ENCODE peak calls at places on chromosomes 3 and 15, in four cellular contexts. A is K562, F is H1, E is HepG2. Z is an unnamed sample.

GRCh38 chr3:56980798-56981390 is 79.6 kb upstream of the SPATA12 start:
- DNase-seq in E (no peak), A (no peak), F (no peak), Z (peak)

GRCh38 chr15:67855842-67856241 is 16.0 kb upstream of the RNU6-1 start:
- DNase-seq in A (no peak), E (no peak), F (no peak), Z (no peak)

GRCh38 chr3:38140326-38141172 is 2.1 kb downstream of the MYD88 start:
- DNase-seq in F (peak), E (no peak), A (no peak), Z (no peak)

GRCh38 chr3:183477801-183478456 is 49.5 kb upstream of the MCF2L2 start:
- DNase-seq in E (no peak), A (no peak), F (no peak), Z (no peak)

GRCh38 chr3:184361532-184361931 is at the start of the genes CLCN2 and POLR2H:
- DNase-seq in A (peak), E (peak), F (peak), Z (no peak)

GRCh38 chr3:27721717-27722564 is at the start of gene EOMES:
- DNase-seq in F (peak), A (no peak), E (peak), Z (peak)

GRCh38 chr3:53230041-53230621 is 25.7 kb downstream of the TKT start:
- DNase-seq in A (no peak), F (no peak), E (no peak), Z (no peak)

GRCh38 chr15:91216000-91216399 is 115.9 kb downstream of the SV2B start:
- DNase-seq in F (no peak), A (no peak), E (no peak), Z (no peak)

GRCh38 chr15:94098877-94099606 is 132.3 kb upstream of the MCTP2 start:
- DNase-seq in A (no peak), E (no peak), F (no peak), Z (no peak)

GRCh38 chr3:60192297-60193114 is 1058.7 kb downstream of the FHIT start:
- DNase-seq in A (no peak), E (no peak), F (no peak), Z (no peak)

GRCh38 chr3:178445139-178445538 is 91.1 kb upstream of the KCNMB2 start:
- DNase-seq in E (no peak), F (no peak), A (no peak), Z (no peak)

GRCh38 chr3:132006605-132007204 is 28.1 kb downstream of the CPNE4 start:
- DNase-seq in A (peak), E (peak), F (peak), Z (peak)

GRCh38 chr3:45688194-45688881 is 858 bp upstream of the SACM1L start:
- DNase-seq in F (peak), A (peak), E (peak), Z (no peak)

GRCh38 chr3:13642597-13642996 is 93.7 kb downstream of the FBLN2 start:
- DNase-seq in A (no peak), E (no peak), F (no peak), Z (no peak)

GRCh38 chr3:172002512-172003078 is 36.8 kb upstream of the FNDC3B start:
- DNase-seq in F (no peak), A (no peak), E (no peak), Z (no peak)

GRCh38 chr15:30649952-30650929 is 24.3 kb downstream of the ARHGAP11B start:
- DNase-seq in F (no peak), E (no peak), A (no peak), Z (no peak)

GRCh38 chr3:152737021-152737908 is 97.7 kb upstream of the P2RY1 start:
- DNase-seq in E (no peak), F (no peak), A (no peak), Z (peak)

GRCh38 chr15:33026614-33027013 is 167.9 kb downstream of the FMN1 start:
- DNase-seq in F (no peak), E (no peak), A (no peak), Z (no peak)

GRCh38 chr15:51335538-51335961 is 2.8 kb downstream of the CYP19A1 start:
- DNase-seq in A (no peak), E (no peak), F (no peak), Z (no peak)

GRCh38 chr15:90322531-90322930 is 29.6 kb upstream of the ZNF774 start:
- DNase-seq in A (no peak), F (no peak), E (no peak), Z (no peak)

GRCh38 chr3:152037953-152038352 is 164.5 kb downstream of the SUCNR1 start:
- DNase-seq in A (no peak), F (no peak), E (no peak), Z (no peak)

GRCh38 chr15:43794269-43795037 is 2.3 kb downstream of the SERF2 start:
- DNase-seq in F (no peak), A (no peak), E (no peak), Z (no peak)

GRCh38 chr15:43484455-43484854 is 8.5 kb downstream of the TP53BP1 start:
- DNase-seq in A (no peak), E (no peak), F (no peak), Z (no peak)

GRCh38 chr3:191721390-191721801 is 260.4 kb downstream of the PYDC2 start:
- DNase-seq in A (no peak), F (no peak), E (peak), Z (no peak)

GRCh38 chr3:4999626-5000184 is 20.5 kb downstream of the BHLHE40 start:
- DNase-seq in A (peak), F (no peak), E (no peak), Z (no peak)

GRCh38 chr3:71694358-71694999 is 30.7 kb downstream of the EIF4E3 start:
- DNase-seq in E (no peak), F (no peak), A (no peak), Z (no peak)

GRCh38 chr3:39272191-39272590 is 7.6 kb downstream of the CX3CR1 start:
- DNase-seq in A (no peak), E (no peak), F (no peak), Z (no peak)

GRCh38 chr3:192869131-192870027 is 48.3 kb downstream of the MB21D2 start:
- DNase-seq in F (no peak), A (no peak), E (no peak), Z (no peak)

GRCh38 chr3:4848176-4848575 is 131.1 kb upstream of the BHLHE40 start:
- DNase-seq in A (no peak), F (no peak), E (no peak), Z (no peak)

GRCh38 chr3:38650248-38650940 is 907 bp upstream of the SCN5A start:
- DNase-seq in E (no peak), A (no peak), F (peak), Z (no peak)

GRCh38 chr3:192687488-192688152 is 39.7 kb downstream of the FGF12 start:
- DNase-seq in E (no peak), A (no peak), F (no peak), Z (no peak)

GRCh38 chr15:59791646-59792208 is 102.6 kb upstream of the BNIP2 start:
- DNase-seq in E (no peak), F (no peak), A (no peak), Z (no peak)

GRCh38 chr3:28973621-28974020 is 307.2 kb upstream of the RBMS3 start:
- DNase-seq in F (no peak), A (no peak), E (no peak), Z (no peak)

GRCh38 chr15:65916664-65917406 is 47.5 kb downstream of the RAB11A start:
- DNase-seq in A (peak), E (peak), F (peak), Z (no peak)

GRCh38 chr15:47360296-47360695 is 357.0 kb upstream of the SEMA6D start:
- DNase-seq in A (no peak), E (no peak), F (no peak), Z (no peak)

GRCh38 chr15:67746022-67746421 is 79.3 kb upstream of the SKOR1 start:
- DNase-seq in F (no peak), A (no peak), E (no peak), Z (no peak)

GRCh38 chr3:66971891-66972551 is 26.1 kb upstream of the KBTBD8 start:
- DNase-seq in F (peak), E (peak), A (peak), Z (peak)

GRCh38 chr15:56207711-56208110 is 36.0 kb downstream of the RFX7 start:
- DNase-seq in F (no peak), A (no peak), E (no peak), Z (no peak)

DNA sequence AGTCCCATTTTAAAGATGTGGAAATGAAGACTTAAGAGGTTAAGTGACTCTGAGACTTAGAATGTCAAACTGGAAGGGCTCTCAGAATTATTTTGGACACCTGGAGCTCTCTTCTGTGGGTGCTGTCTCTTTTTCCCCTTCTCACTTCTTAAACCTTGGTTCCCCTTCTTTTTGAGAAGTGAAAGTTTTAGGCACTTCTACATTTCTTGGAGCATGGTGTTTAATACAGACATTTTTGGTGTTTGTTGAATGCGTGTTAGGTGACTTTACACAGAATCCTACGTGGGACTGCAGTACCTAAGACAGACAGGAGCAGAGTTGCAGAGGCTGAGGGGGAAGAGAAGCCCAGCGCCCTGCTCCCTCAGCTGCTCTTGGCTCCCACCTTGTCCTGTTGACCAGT is 133.3 kb downstream of the MDFIC2 start:
- DNase-seq in F (no peak), E (no peak), A (no peak), Z (no peak)
- TF ChIP-seq YY1 in F (no peak), E (no peak), A (no peak), Z (no peak)

DNA sequence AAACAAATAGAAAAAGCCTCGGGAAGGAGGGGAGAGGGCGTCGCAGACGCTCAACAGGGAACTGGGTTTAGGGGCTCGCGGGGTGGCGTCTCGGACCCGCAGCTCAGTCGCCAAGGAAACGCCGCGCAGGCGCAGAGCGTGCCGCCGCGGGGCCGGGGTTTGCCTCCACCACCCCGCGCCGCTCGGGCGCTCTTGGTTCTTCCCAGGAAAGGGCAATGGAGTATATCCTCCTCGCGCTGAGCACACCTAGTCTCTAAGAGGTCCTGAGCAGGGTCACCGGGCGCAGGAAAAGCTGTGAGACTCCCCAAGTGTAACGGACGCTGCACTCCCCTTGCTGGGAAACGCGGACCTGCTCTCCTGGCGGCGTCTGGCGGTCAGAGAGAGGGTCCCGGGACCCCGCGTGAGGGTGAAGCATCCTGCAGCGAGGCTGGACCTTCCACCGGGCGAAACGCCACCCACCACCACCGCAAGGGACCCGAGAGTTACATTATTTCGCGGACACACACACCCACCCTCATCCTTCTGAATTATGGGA is 713 bp downstream of the PLCH1 start:
- DNase-seq in A (peak), E (peak), F (peak), Z (peak)
- TF ChIP-seq POLR2AphosphoS5 in A (no peak), E (peak), F (no peak), Z (peak)

GRCh38 chr3:48082580-48083187 is 66.5 kb upstream of the MAP4 start:
- DNase-seq in A (peak), F (no peak), E (no peak), Z (no peak)
- TF ChIP-seq ZNF274 in A (no peak), F (no peak), E (no peak), Z (no peak)

GRCh38 chr3:127053979-127054378 is 71.1 kb downstream of the PLXNA1 start:
- DNase-seq in F (no peak), E (no peak), A (no peak), Z (no peak)

GRCh38 chr3:127050733-127051132 is 67.8 kb downstream of the PLXNA1 start:
- DNase-seq in A (no peak), F (no peak), E (no peak), Z (no peak)

GRCh38 chr3:127052121-127052561 is 69.2 kb downstream of the PLXNA1 start:
- DNase-seq in F (no peak), E (no peak), A (no peak), Z (no peak)

GRCh38 chr3:127053026-127053425 is 70.1 kb downstream of the PLXNA1 start:
- DNase-seq in E (no peak), A (no peak), F (no peak), Z (no peak)

DNA sequence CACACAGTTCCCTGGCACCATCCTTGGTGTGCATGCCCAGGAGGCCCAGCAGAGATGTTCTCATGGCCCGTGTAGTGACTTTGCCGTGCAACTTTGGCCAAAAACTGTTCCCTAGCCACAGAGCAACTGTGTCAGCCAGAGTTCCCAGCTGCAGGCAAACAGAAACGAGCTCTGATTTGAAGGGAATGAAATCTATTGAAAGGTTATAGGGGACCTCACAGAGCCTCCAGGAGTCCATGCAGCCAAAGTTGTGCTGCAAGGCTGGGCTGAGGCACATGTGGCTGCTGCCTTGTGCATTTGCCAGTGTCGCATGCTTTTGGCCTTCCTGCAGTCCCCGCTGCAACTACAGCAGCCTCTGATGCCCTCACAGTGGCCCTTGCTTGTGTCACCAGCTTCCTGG is 70.5 kb downstream of the PLXNA1 start:
- DNase-seq in E (no peak), F (no peak), A (no peak), Z (no peak)
- TF ChIP-seq YY1 in E (no peak), F (no peak), A (no peak), Z (no peak)

GRCh38 chr3:16507540-16508241 is 5.8 kb downstream of the RFTN1 start:
- DNase-seq in F (no peak), E (no peak), A (no peak), Z (no peak)
- TF ChIP-seq POLR2AphosphoS5 in F (no peak), E (no peak), A (no peak), Z (no peak)

DNA sequence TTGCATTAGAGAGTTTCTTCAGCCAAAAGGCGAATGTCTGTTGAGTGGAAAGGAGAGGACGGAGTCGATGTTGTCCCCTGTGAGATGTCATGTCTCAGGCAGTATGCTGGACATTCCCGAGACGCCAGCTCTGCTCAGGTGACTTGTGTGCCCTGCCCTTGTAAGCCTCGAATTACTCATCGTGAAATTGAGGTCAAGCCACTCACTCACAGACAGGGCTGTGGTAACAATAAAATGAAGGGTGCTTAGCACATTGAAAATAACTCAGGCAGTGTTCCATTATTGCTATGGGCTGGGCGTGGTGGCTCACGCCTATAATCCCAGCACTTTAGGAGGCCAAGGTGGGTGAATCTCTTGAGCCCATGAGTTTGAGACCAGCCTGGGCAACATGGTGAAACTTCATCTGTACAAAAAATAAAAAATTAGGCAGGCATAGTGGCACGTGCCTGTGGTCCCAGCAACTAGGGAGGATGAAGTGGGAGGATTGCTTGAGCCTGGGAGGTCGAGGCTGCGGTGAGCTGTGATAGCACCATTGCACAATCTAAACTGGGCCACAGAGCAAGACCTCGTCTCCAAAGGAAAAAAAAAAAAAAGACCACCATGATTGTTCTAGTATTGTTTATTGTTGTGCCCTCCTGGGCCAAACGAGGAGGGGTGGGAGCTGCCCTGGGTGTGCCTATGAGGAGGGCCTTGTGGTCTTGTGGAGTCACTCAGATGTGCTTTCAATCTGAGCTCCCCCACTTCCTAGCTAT is 214.4 kb downstream of the THSD4 start:
- DNase-seq in F (no peak), E (no peak), A (no peak), Z (peak)
- TF ChIP-seq ZNF274 in F (no peak), E (no peak), A (no peak), Z (no peak)

GRCh38 chr3:16247282-16248058 is 17.3 kb downstream of the DPH3 start:
- DNase-seq in A (peak), F (peak), E (peak), Z (peak)

GRCh38 chr3:16251316-16252085 is 13.2 kb downstream of the DPH3 start:
- DNase-seq in E (no peak), A (no peak), F (no peak), Z (no peak)

GRCh38 chr3:16248556-16248955 is 16.2 kb downstream of the DPH3 start:
- DNase-seq in F (no peak), A (no peak), E (no peak), Z (no peak)

GRCh38 chr3:16252243-16252978 is 12.3 kb downstream of the DPH3 start:
- DNase-seq in E (peak), A (no peak), F (no peak), Z (no peak)

GRCh38 chr3:16249336-16249735 is 15.4 kb downstream of the DPH3 start:
- DNase-seq in F (peak), E (no peak), A (peak), Z (peak)
- TF ChIP-seq YY1 in F (no peak), E (no peak), A (no peak), Z (no peak)

GRCh38 chr15:88249220-88249619 is 7.3 kb downstream of the NTRK3 start:
- DNase-seq in A (no peak), E (no peak), F (no peak), Z (no peak)

GRCh38 chr15:88243895-88244787 is 12.4 kb downstream of the NTRK3 start:
- DNase-seq in A (peak), F (peak), E (peak), Z (peak)

GRCh38 chr15:88246081-88246480 is 10.5 kb downstream of the NTRK3 start:
- DNase-seq in A (no peak), F (no peak), E (no peak), Z (no peak)

GRCh38 chr15:88247914-88248313 is 8.6 kb downstream of the NTRK3 start:
- DNase-seq in F (no peak), A (no peak), E (no peak), Z (no peak)

DNA sequence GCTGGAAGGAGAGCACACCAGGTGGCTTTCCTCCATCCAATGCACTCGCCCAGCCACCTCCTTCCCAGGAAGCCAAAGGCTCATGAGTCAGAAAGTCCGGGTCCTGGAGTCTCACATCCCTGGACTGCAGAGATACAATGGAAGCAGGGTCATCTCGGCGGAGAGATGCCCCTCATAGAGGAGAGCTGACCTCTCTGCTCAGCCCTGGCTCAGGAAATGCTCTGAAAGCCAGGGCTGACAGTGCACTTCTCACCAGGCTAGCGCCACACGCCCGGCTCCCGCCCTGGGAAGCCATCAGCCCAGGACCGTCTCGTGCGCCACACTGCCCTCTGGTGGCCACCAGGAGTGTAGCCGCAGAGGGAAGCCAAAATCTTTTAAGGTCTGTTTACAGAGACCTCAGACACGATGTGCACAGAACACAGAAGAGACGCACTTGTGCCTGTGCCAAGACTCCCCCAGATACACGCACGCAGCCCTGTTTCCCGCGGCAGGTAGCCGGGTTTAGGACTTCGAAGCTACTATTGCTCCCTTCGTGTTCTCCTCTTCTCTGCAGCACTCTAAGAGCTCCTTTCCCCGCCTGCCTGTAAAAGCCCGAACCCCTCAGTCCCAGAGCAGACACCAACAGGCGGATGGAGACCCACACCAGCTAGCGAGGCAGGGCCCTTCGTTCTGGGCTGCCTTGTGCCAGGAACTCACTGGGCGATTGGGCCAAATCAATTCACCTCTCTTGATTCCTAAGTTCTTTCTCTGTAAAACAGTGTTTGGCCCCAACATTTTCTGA is 9.7 kb downstream of the NTRK3 start:
- DNase-seq in F (peak), E (peak), A (peak), Z (peak)
- TF ChIP-seq POLR2AphosphoS5 in F (no peak), E (no peak), A (no peak), Z (no peak)

Z was measured in HCT116.